ENCODE peak calls at places on chromosomes 3 and 15, in eight cellular contexts. V is ovary; Z is aorta; Y is A549; P is left ventricle myocardium inferior; E is neural progenitor cell; G is heart left ventricle; Q is CD8-positive, alpha-beta memory T cell. F is an unnamed sample. For H3K9me3, the result is how much of the 10 kb centered on the place peaks cover.

GRCh38 chr3:60046212-60046611 is 996.4 kb upstream of the CFAP20DC start:
- DNase-seq in Q (no peak), Z (no peak), E (no peak), Y (no peak), G (no peak), P (no peak), V (no peak), F (no peak)

GRCh38 chr3:156750874-156751245 is 75.3 kb upstream of the LEKR1 start:
- DNase-seq in Z (no peak), Y (no peak), E (peak), Q (no peak), P (no peak), G (no peak), V (no peak), F (no peak)

GRCh38 chr3:184040010-184040409 is 8.5 kb downstream of the HTR3D start:
- DNase-seq in Z (no peak), E (peak), P (no peak), Q (no peak), Y (peak), V (no peak), G (no peak), F (no peak)

GRCh38 chr3:112074006-112074405 is 12.2 kb upstream of the C3orf52 start:
- DNase-seq in G (no peak), E (no peak), V (no peak), Y (no peak), Z (no peak), P (no peak), Q (no peak), F (no peak)

GRCh38 chr15:31458591-31458990 is 132.0 kb downstream of the KLF13 start:
- DNase-seq in G (no peak), P (no peak), V (no peak), E (no peak), Q (no peak), Y (no peak), Z (no peak), F (no peak)

GRCh38 chr3:128283429-128283828 is 130.1 kb downstream of the EEFSEC start:
- DNase-seq in Z (peak), P (no peak), V (no peak), G (no peak), E (no peak), Y (no peak), Q (no peak), F (no peak)

GRCh38 chr15:79093352-79093935 is 2.9 kb upstream of the RASGRF1 start:
- DNase-seq in Q (no peak), Z (peak), P (no peak), V (no peak), E (no peak), G (no peak), Y (no peak), F (no peak)

GRCh38 chr15:62020576-62021160 is 39.6 kb downstream of the VPS13C start:
- DNase-seq in E (no peak), Z (no peak), Q (no peak), G (no peak), V (no peak), P (no peak), Y (no peak), F (no peak)

GRCh38 chr3:124707667-124708066 is 22.6 kb upstream of the UMPS start:
- DNase-seq in Q (no peak), P (no peak), V (no peak), E (peak), Y (no peak), G (no peak), Z (no peak), F (no peak)

GRCh38 chr3:127368186-127369032 is 80.6 kb upstream of the PRR20G start:
- DNase-seq in G (no peak), V (no peak), P (no peak), E (peak), Y (no peak), Z (no peak), Q (no peak), F (no peak)

GRCh38 chr15:54559405-54560064 is 581.3 kb downstream of the UNC13C start:
- DNase-seq in Z (no peak), V (no peak), E (no peak), G (peak), P (peak), Q (no peak), Y (no peak), F (no peak)

GRCh38 chr3:128503751-128504532 is 10.9 kb upstream of the GATA2 start:
- DNase-seq in Z (no peak), V (no peak), E (no peak), P (no peak), Y (no peak), Q (no peak), G (no peak), F (no peak)

GRCh38 chr3:58793052-58793451 is 126.5 kb upstream of the FAM3D start:
- DNase-seq in E (no peak), Z (no peak), Y (no peak), P (no peak), Q (no peak), G (no peak), V (no peak), F (no peak)

GRCh38 chr15:73389539-73389938 is 20.8 kb upstream of the HCN4 start:
- DNase-seq in Z (no peak), E (no peak), G (no peak), P (no peak), Y (no peak), V (no peak), Q (no peak), F (no peak)

GRCh38 chr3:127747751-127748521 is 74.4 kb downstream of the MGLL start:
- DNase-seq in E (no peak), Y (peak), Z (peak), P (peak), Q (no peak), G (peak), V (peak), F (peak)

GRCh38 chr15:80673561-80674244 is 21.4 kb upstream of the ABHD17C start:
- DNase-seq in E (no peak), G (no peak), V (no peak), P (no peak), Y (no peak), Q (no peak), Z (no peak), F (no peak)

GRCh38 chr3:33062814-33063346 is 34.1 kb downstream of the GLB1 start:
- DNase-seq in E (no peak), Q (no peak), Z (no peak), V (no peak), Y (no peak), P (no peak), G (no peak), F (no peak)

GRCh38 chr3:133606902-133607301 is 33.4 kb downstream of the CDV3 start:
- DNase-seq in V (no peak), Z (no peak), Q (no peak), P (no peak), G (no peak), Y (no peak), E (no peak), F (no peak)

GRCh38 chr3:180698760-180699270 is 19.5 kb upstream of the CCDC39 start:
- DNase-seq in P (no peak), G (no peak), Z (no peak), Q (no peak), E (no peak), V (no peak), Y (no peak), F (no peak)

GRCh38 chr3:88003115-88003755 is 55.6 kb downstream of the CGGBP1 start:
- DNase-seq in V (no peak), G (no peak), P (no peak), Y (peak), Q (peak), E (peak), Z (no peak), F (no peak)

GRCh38 chr15:39472661-39473657 is 107.9 kb upstream of the THBS1 start:
- DNase-seq in Q (no peak), Z (peak), E (no peak), V (peak), G (peak), P (peak), Y (no peak), F (peak)

GRCh38 chr3:129984124-129984523 is 9.6 kb downstream of the TRH start:
- DNase-seq in E (peak), Z (no peak), V (no peak), G (no peak), P (no peak), Y (no peak), Q (no peak), F (no peak)

GRCh38 chr3:5787863-5788488 is 600.5 kb downstream of the EDEM1 start:
- DNase-seq in Y (no peak), V (peak), G (peak), Q (no peak), Z (no peak), E (peak), P (no peak), F (peak)

GRCh38 chr3:128217702-128218475 is 64.6 kb downstream of the EEFSEC start:
- DNase-seq in P (no peak), G (no peak), V (no peak), Y (no peak), Z (no peak), Q (no peak), E (no peak), F (no peak)

GRCh38 chr3:54870423-54870822 is 57.4 kb downstream of the LRTM1 start:
- DNase-seq in G (no peak), Q (no peak), P (no peak), Y (peak), Z (no peak), E (peak), V (no peak), F (no peak)

GRCh38 chr3:190012314-190012782 is 108.3 kb downstream of the P3H2 start:
- DNase-seq in P (no peak), G (no peak), V (no peak), Q (no peak), Z (no peak), Y (peak), E (peak), F (no peak)

GRCh38 chr3:45534580-45535080 is 59.9 kb upstream of the LIMD1 start:
- DNase-seq in P (no peak), V (no peak), G (no peak), Z (no peak), Y (no peak), Q (no peak), E (no peak), F (no peak)

GRCh38 chr3:158771982-158772381 is 29.9 kb upstream of the MFSD1 start:
- DNase-seq in G (no peak), Y (no peak), Z (no peak), V (no peak), E (no peak), P (no peak), Q (no peak), F (no peak)

GRCh38 chr3:59709702-59710555 is 660.1 kb upstream of the CFAP20DC start:
- DNase-seq in V (no peak), Z (no peak), P (peak), Q (peak), G (peak), Y (no peak), E (no peak), F (peak)

GRCh38 chr3:53794597-53794996 is 51.6 kb downstream of the CHDH start:
- DNase-seq in Y (no peak), Z (no peak), Q (no peak), E (no peak), V (no peak), G (no peak), P (no peak), F (no peak)

GRCh38 chr3:115836944-115837343 is 213.6 kb downstream of the GAP43 start:
- DNase-seq in Y (peak), E (peak), G (no peak), Z (no peak), P (no peak), V (no peak), Q (no peak), F (no peak)

GRCh38 chr15:42233107-42233506 is 25.0 kb upstream of the VPS39 start:
- DNase-seq in P (no peak), E (no peak), Q (no peak), Y (no peak), Z (no peak), V (no peak), G (no peak), F (no peak)

GRCh38 chr3:184042617-184043016 is 10.2 kb upstream of the HTR3C start:
- DNase-seq in Y (no peak), Z (no peak), P (no peak), Q (no peak), G (no peak), V (no peak), E (no peak), F (no peak)

GRCh38 chr3:32522682-32523081 is 20.0 kb upstream of the CMTM6 start:
- DNase-seq in Q (no peak), E (no peak), V (no peak), G (no peak), Y (no peak), Z (no peak), P (no peak), F (no peak)

GRCh38 chr3:98901032-98901464 is 447 bp downstream of the DCBLD2 start:
- DNase-seq in P (peak), E (peak), Q (peak), Y (peak), V (no peak), G (peak), Z (peak), F (peak)

GRCh38 chr3:20322085-20322484 is 136.1 kb upstream of the SGO1 start:
- DNase-seq in V (no peak), Q (no peak), E (no peak), Y (no peak), P (no peak), G (no peak), Z (no peak), F (no peak)

GRCh38 chr3:45642731-45643152 is 46.5 kb upstream of the SACM1L start:
- DNase-seq in Z (no peak), P (no peak), G (peak), E (peak), Q (no peak), V (no peak), Y (peak), F (no peak)

GRCh38 chr3:111737712-111738097 is 121.4 kb upstream of the PHLDB2 start:
- DNase-seq in G (peak), Z (no peak), Y (peak), V (peak), P (peak), E (no peak), Q (no peak), F (no peak)

GRCh38 chr15:68085052-68085451 is 30.9 kb downstream of the PIAS1 start:
- DNase-seq in E (no peak), G (no peak), Y (no peak), Z (no peak), P (no peak), Q (no peak), V (no peak), F (no peak)

GRCh38 chr3:123027292-123028232 is at the start of gene SEMA5B:
- DNase-seq in G (peak), V (peak), E (peak), Q (peak), Z (peak), Y (peak), P (peak), F (peak)

GRCh38 chr15:85026304-85027032 is 44.8 kb downstream of the PDE8A start:
- DNase-seq in V (no peak), E (no peak), Y (no peak), G (peak), Q (no peak), Z (no peak), P (peak), F (peak)

GRCh38 chr15:85022860-85023403 is 41.3 kb downstream of the PDE8A start:
- DNase-seq in Y (no peak), P (no peak), E (no peak), G (no peak), Q (no peak), Z (no peak), V (no peak), F (no peak)

GRCh38 chr15:85025516-85026279 is 44.0 kb downstream of the PDE8A start:
- DNase-seq in Y (no peak), E (no peak), Q (no peak), P (no peak), V (no peak), G (no peak), Z (no peak), F (no peak)

GRCh38 chr15:85024003-85024402 is 42.3 kb downstream of the PDE8A start:
- DNase-seq in G (no peak), P (no peak), V (no peak), E (no peak), Y (no peak), Z (no peak), Q (no peak), F (no peak)

DNA sequence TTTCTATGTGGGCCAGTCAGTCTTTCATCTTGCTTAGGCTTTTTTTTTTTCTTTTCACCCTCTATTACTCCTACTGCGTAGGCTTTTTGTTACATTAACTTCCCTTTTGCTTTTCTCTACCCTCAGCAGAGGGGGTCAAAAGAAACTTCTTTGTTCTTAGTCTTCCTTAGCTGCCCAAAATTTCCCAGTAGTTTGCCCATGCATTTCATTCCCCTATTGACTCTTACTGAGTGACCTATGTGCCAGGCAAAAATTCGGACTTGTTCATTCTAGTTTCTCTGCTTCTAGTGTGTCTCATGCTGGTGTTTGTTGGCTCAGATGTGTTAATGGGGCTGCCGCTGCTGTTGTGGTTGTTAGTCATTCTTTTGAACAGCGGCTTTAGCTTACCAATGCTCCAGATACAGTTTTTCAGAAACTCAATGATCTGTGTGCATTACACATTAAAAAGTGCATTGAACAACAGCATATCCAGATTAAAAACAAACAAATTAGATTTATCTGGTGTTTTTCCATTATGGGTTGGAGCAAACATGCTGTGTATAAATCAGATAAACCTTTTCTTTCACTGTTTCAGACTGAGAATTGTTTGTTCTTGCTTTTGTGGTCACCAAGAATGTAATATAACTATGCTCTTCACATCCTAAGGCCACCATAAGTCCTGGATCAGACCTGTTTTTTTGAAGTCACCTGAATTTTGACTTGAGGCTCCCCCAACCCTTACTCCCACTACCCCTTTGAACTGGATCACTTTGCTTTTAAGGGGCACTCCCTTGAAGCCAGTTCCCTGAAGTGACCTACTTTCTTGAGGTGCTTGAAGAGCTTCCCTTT is 43.1 kb downstream of the PDE8A start:
- DNase-seq in Q (no peak), P (no peak), G (no peak), Y (peak), Z (no peak), E (no peak), V (no peak), F (no peak)
- H3K4me3 ChIP-seq in Q (no peak), P (no peak), G (no peak), Y (peak), Z (no peak), E (no peak), V (no peak), F (no peak)

GRCh38 chr15:27598251-27599045 is 500.7 kb downstream of the OCA2 start:
- DNase-seq in V (no peak), Q (no peak), Y (no peak), G (no peak), E (no peak), Z (no peak), P (no peak), F (no peak)
- H3K9me3 ChIP-seq in V (under half), Q (under half), Y (under half), G (under half), E (under half), Z (under half), P (under half), F (under half)

GRCh38 chr15:65979316-65979715 is 110.0 kb downstream of the RAB11A start:
- DNase-seq in V (no peak), E (no peak), P (no peak), Y (no peak), G (peak), Z (peak), Q (no peak), F (no peak)

GRCh38 chr15:65980824-65981456 is 111.6 kb downstream of the RAB11A start:
- DNase-seq in V (peak), Y (peak), P (peak), Z (peak), E (peak), G (peak), Q (no peak), F (peak)

GRCh38 chr15:65979837-65980236 is 110.5 kb downstream of the RAB11A start:
- DNase-seq in Z (peak), E (no peak), V (no peak), G (no peak), Q (no peak), P (no peak), Y (no peak), F (no peak)

GRCh38 chr15:65982941-65983340 is 113.7 kb downstream of the RAB11A start:
- DNase-seq in V (no peak), Q (no peak), Z (peak), G (no peak), E (no peak), P (no peak), Y (no peak), F (no peak)

DNA sequence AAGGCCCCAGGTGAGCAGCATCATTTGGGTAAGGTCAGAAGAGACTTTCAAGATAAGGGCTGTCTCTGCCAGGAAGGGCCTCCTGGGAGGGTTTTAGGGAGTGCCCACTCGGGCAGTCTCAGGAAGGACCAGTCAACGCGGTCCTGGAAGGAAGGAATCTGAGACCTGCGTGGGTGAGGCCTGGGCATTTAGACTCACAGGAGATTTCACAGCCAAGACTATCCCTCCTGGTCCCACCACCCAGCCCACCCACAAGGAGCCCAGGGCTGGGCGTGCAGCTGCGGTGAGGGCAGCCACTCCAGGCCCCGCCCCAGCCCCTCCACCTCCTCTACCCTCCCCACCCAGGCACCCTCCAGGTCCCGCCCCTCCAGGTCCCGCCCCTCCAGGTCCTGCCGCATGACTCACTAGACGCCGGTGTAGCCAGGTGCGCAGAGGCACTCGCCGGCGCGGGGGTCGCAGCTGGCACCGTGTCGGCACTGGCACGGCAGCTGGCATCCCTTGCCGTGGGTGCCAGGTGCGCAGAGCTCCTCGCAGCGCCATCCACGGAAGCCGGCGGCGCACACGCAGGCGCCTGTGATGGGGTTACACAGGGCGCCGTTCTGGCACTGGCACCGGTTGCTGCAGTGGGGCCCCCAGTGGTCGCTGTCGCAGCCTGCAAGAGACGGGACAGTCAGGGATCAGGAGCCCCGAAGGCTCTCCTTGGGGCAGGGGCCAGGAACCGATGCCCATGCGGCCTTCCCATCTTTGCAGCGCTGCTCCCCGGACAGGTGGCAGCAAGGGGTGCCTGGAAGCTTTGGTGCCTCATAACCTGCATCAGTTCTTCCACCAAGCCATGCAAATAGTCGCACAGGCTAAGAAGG is 112.8 kb downstream of the RAB11A start:
- DNase-seq in Q (peak), P (no peak), Z (peak), E (peak), G (no peak), Y (no peak), V (no peak), F (peak)
- H3K4me3 ChIP-seq in Q (peak), P (peak), Z (no peak), E (peak), G (no peak), Y (peak), V (no peak), F (no peak)

GRCh38 chr3:25246921-25247320 is 181.1 kb upstream of the RARB start:
- DNase-seq in E (peak), Z (no peak), P (no peak), Y (no peak), G (no peak), Q (no peak), V (no peak), F (no peak)
- H3K9me3 ChIP-seq in E (under half), Z (under half), P (half or more), Y (under half), G (under half), Q (under half), V (under half), F (under half)